ENCODE peak calls at places on chromosome 12, in five cellular contexts. S, G, O, E and D are unnamed samples.

GRCh38 chr12:6821271-6821673 is 349 bp upstream of the GPR162 start:
- DNase-seq in S (peak), G (peak), O (no peak), E (peak), D (peak)

GRCh38 chr12:27564612-27565213 is 40.7 kb downstream of the PPFIBP1 start:
- DNase-seq in S (no peak), G (no peak), O (no peak), E (no peak), D (no peak)

GRCh38 chr12:116033765-116034164 is 243.7 kb downstream of the MED13L start:
- DNase-seq in S (no peak), G (no peak), O (no peak), E (no peak), D (no peak)

GRCh38 chr12:49388682-49389081 is 21.4 kb downstream of the SPATS2 start:
- DNase-seq in S (no peak), G (no peak), O (no peak), E (no peak), D (no peak)

GRCh38 chr12:50057000-50057841 is at the start of gene ASIC1:
- DNase-seq in S (peak), G (peak), O (peak), E (peak), D (peak)

GRCh38 chr12:117212563-117213190 is 22.4 kb upstream of the FBXO21 start:
- DNase-seq in S (peak), G (peak), O (peak), E (peak), D (peak)

GRCh38 chr12:25550186-25550585 is 2.9 kb downstream of the LMNTD1 start:
- DNase-seq in S (no peak), G (no peak), O (no peak), E (no peak), D (no peak)

GRCh38 chr12:4331221-4331620 is 10.2 kb downstream of the TIGAR start:
- DNase-seq in S (no peak), G (no peak), O (no peak), E (no peak), D (no peak)

GRCh38 chr12:58395056-58395455 is 453.7 kb downstream of the ATP23 start:
- DNase-seq in S (no peak), G (no peak), O (no peak), E (no peak), D (no peak)

GRCh38 chr12:41140117-41140516 is 48.0 kb upstream of the PDZRN4 start:
- DNase-seq in S (no peak), G (no peak), O (no peak), E (no peak), D (no peak)

GRCh38 chr12:80441921-80442320 is 2.1 kb upstream of the PTPRQ start:
- DNase-seq in S (no peak), G (no peak), O (no peak), E (no peak), D (no peak)

GRCh38 chr12:127162307-127162706 is 1104.7 kb upstream of the TMEM132C start:
- DNase-seq in S (no peak), G (no peak), O (peak), E (no peak), D (no peak)

GRCh38 chr12:112381421-112381897 is 772 bp downstream of the HECTD4 start:
- DNase-seq in S (no peak), G (peak), O (no peak), E (peak), D (no peak)

GRCh38 chr12:105330283-105330937 is at the start of gene C12orf75:
- DNase-seq in S (peak), G (peak), O (peak), E (peak), D (peak)

GRCh38 chr12:89593873-89594272 is 68.0 kb upstream of the POC1B start:
- DNase-seq in S (no peak), G (no peak), O (no peak), E (no peak), D (no peak)

GRCh38 chr12:62732861-62733427 is 202.0 kb downstream of the PPM1H start:
- DNase-seq in S (no peak), G (no peak), O (peak), E (no peak), D (no peak)

GRCh38 chr12:28222081-28222700 is 31.9 kb downstream of the CCDC91 start:
- DNase-seq in S (no peak), G (no peak), O (no peak), E (no peak), D (no peak)

GRCh38 chr12:58925111-58925732 is 4.9 kb upstream of the LRIG3 start:
- DNase-seq in S (no peak), G (no peak), O (no peak), E (no peak), D (no peak)

GRCh38 chr12:104689630-104690029 is 232.9 kb downstream of the CHST11 start:
- DNase-seq in S (no peak), G (no peak), O (no peak), E (no peak), D (no peak)

GRCh38 chr12:124827588-124828184 is 36.0 kb downstream of the SCARB1 start:
- DNase-seq in S (no peak), G (no peak), O (no peak), E (peak), D (no peak)

DNA sequence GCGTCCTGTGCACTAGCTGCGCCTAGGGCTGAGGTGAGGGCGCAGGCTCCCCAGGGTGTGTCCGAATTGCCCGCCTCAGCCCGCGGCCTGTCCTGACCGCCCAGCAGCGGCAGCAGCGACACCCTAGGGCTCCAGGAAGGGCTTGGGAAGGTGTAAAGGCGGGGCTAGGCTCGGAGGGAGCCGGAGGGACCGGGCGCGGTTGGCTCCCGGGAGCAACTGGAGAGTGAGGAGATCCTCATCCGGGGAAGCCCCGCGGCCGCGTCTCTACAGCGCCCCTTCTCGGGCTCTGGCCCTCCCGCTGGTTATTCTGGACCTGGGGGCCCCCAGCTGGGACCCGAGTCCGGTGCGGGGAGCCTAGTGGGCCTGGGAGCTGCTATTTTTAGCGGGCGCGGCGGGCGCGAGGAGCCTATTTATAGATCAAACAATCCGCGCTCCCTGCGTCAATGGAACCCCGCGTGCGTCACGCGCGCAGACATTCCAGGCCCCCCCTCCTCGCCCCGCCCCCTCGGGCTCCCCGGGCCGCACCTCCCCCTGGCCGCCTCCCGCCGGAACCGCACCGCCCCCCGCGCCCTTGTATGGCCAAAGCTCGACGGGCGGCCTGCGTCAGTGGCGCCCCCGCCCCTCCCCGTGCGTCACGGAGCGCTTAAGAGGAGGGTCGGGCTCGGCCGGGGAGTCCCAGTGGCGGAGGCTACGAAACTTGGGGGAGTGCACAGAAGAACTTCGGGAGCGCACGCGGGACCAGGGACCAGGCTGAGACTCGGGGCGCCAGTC is at the start of gene NR4A1:
- DNase-seq in S (peak), G (peak), O (peak), E (peak), D (peak)
- TF ChIP-seq POLR2AphosphoS5 in S (no peak), G (peak), O (peak), E (peak), D (peak)

GRCh38 chr12:66301944-66302826 is at the start of gene HELB:
- DNase-seq in S (peak), G (peak), O (peak), E (peak), D (peak)
- TF ChIP-seq POLR2AphosphoS5 in S (peak), G (peak), O (peak), E (peak), D (peak)

GRCh38 chr12:131677699-131678098 is 33.2 kb upstream of the SFSWAP start:
- DNase-seq in S (no peak), G (no peak), O (no peak), E (no peak), D (no peak)
- TF ChIP-seq POLR2AphosphoS5 in S (no peak), G (no peak), O (no peak), E (no peak), D (no peak)

GRCh38 chr12:123126294-123127144 is 24.4 kb downstream of the PITPNM2 start:
- DNase-seq in S (no peak), G (peak), O (peak), E (no peak), D (peak)
- TF ChIP-seq POLR2AphosphoS5 in S (peak), G (peak), O (peak), E (peak), D (peak)

GRCh38 chr12:132621657-132622435 is 3.3 kb downstream of the P2RX2 start:
- DNase-seq in S (no peak), G (no peak), O (no peak), E (no peak), D (no peak)

GRCh38 chr12:132620893-132621656 is 2.5 kb downstream of the P2RX2 start:
- DNase-seq in S (no peak), G (no peak), O (no peak), E (no peak), D (no peak)

GRCh38 chr12:132623072-132623869 is 4.7 kb downstream of the P2RX2 start:
- DNase-seq in S (no peak), G (no peak), O (no peak), E (no peak), D (no peak)

GRCh38 chr12:132624186-132624855 is 5.7 kb downstream of the P2RX2 start:
- DNase-seq in S (no peak), G (no peak), O (no peak), E (no peak), D (no peak)

GRCh38 chr12:132622437-132623071 is 4.0 kb downstream of the P2RX2 start:
- DNase-seq in S (no peak), G (no peak), O (no peak), E (no peak), D (no peak)
- TF ChIP-seq POLR2AphosphoS5 in S (no peak), G (peak), O (no peak), E (no peak), D (no peak)

GRCh38 chr12:52952082-52952801 is 3.3 kb downstream of the KRT18 start:
- DNase-seq in S (no peak), G (peak), O (no peak), E (peak), D (no peak)

GRCh38 chr12:52951126-52951525 is 2.2 kb downstream of the KRT18 start:
- DNase-seq in S (no peak), G (no peak), O (no peak), E (no peak), D (no peak)

GRCh38 chr12:52950553-52950952 is 1.6 kb downstream of the KRT18 start:
- DNase-seq in S (no peak), G (no peak), O (no peak), E (no peak), D (no peak)

GRCh38 chr12:52953181-52953841 is 4.4 kb downstream of the KRT18 start:
- DNase-seq in S (no peak), G (no peak), O (no peak), E (no peak), D (no peak)

GRCh38 chr12:52951640-52952039 is 2.7 kb downstream of the KRT18 start:
- DNase-seq in S (no peak), G (no peak), O (no peak), E (no peak), D (no peak)
- TF ChIP-seq POLR2AphosphoS5 in S (no peak), G (no peak), O (peak), E (no peak), D (no peak)

GRCh38 chr12:42144424-42145196 is at the start of gene GXYLT1:
- DNase-seq in S (peak), G (peak), O (peak), E (peak), D (peak)
- TF ChIP-seq POLR2AphosphoS5 in S (peak), G (peak), O (peak), E (peak), D (peak)

DNA sequence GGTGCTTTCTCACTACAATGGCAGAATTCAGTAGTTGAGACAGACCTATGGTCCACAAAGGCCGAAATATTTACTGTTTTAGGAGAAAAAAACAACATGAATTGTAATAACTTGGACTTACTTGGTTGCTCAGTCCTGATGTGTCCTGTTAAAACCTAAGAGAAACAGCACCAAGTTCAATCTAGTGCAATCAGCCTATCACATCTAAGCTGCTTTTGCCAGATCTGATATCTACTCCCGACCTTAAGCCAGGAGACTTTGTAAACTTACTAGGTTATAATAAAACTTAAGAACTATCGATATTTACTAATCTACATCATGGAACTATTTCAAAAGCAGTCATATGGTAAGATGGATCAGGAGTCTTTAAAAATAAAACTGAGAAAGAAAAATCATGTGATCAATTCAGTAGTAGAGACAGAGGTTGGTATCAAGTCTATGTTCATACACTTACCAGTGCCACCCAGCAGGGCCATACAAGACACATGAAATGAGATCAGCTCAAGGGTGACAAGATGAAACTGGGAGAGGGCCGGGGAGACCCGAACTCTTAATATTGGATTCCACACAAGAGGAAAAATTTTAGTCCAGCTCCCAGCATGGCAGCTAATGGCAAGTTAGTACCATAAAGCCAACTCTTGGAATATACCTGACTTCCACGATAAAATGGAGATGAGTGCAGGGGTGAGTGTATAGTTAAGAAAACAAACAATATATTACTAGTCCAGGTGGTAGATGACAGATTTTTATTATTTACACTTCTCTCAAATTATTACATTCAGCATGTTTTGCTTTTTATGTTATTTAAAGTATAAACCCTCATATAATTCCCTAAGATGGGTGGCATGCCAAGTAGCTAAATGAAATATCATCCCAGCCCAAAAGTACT is 27.5 kb downstream of the NUDT4 start:
- DNase-seq in S (no peak), G (no peak), O (no peak), E (no peak), D (no peak)
- TF ChIP-seq POLR2AphosphoS5 in S (no peak), G (no peak), O (no peak), E (no peak), D (no peak)